ENCODE peak calls at places on chromosome 3, in seven cellular contexts. Z, J, H, F, L, E and A are unnamed samples.

GRCh38 chr3:155560594-155560993 is 184.3 kb downstream of the PLCH1 start:
- DNase-seq in Z (no peak), J (no peak), H (no peak), F (no peak), L (no peak), E (no peak), A (no peak)

GRCh38 chr3:28617821-28618220 is 269.2 kb upstream of the AZI2 start:
- DNase-seq in Z (no peak), J (no peak), H (no peak), F (no peak), L (no peak), E (no peak), A (no peak)

GRCh38 chr3:172591876-172592771 is 68.9 kb upstream of the TNFSF10 start:
- DNase-seq in Z (no peak), J (no peak), H (peak; percentile 43), F (no peak), L (no peak), E (no peak), A (no peak)

GRCh38 chr3:23915537-23916108 is 1.2 kb downstream of the NKIRAS1 start:
- DNase-seq in Z (no peak), J (peak; percentile 28), H (no peak), F (no peak), L (no peak), E (no peak), A (no peak)

GRCh38 chr3:8713901-8714759 is 19.5 kb upstream of the CAV3 start:
- DNase-seq in Z (no peak), J (no peak), H (no peak), F (no peak), L (no peak), E (no peak), A (no peak)

GRCh38 chr3:15283702-15284101 is 48.7 kb downstream of the SH3BP5 start:
- DNase-seq in Z (no peak), J (no peak), H (no peak), F (no peak), L (no peak), E (no peak), A (no peak)

GRCh38 chr3:187967097-187967496 is 186.9 kb upstream of the LPP start:
- DNase-seq in Z (no peak), J (no peak), H (no peak), F (no peak), L (no peak), E (no peak), A (no peak)

GRCh38 chr3:150721285-150722130 is 17.8 kb upstream of the ERICH6 start:
- DNase-seq in Z (no peak), J (no peak), H (no peak), F (no peak), L (no peak), E (no peak), A (no peak)

GRCh38 chr3:87126321-87126720 is 100.8 kb upstream of the CHMP2B start:
- DNase-seq in Z (no peak), J (no peak), H (no peak), F (no peak), L (no peak), E (no peak), A (no peak)

GRCh38 chr3:71926242-71926560 is 141.3 kb upstream of the PROK2 start:
- DNase-seq in Z (no peak), J (no peak), H (peak; percentile 50), F (peak; percentile 60), L (no peak), E (peak; percentile 51), A (no peak)

GRCh38 chr3:31255007-31255603 is 277.6 kb upstream of the STT3B start:
- DNase-seq in Z (no peak), J (no peak), H (no peak), F (no peak), L (no peak), E (no peak), A (no peak)

GRCh38 chr3:115512565-115513410 is 110.5 kb upstream of the GAP43 start:
- DNase-seq in Z (peak; percentile 12), J (no peak), H (no peak), F (peak; percentile 30), L (no peak), E (no peak), A (no peak)

GRCh38 chr3:86973440-86973839 is 17.5 kb downstream of the VGLL3 start:
- DNase-seq in Z (no peak), J (no peak), H (no peak), F (no peak), L (no peak), E (no peak), A (no peak)

GRCh38 chr3:179321585-179322322 is 1.1 kb upstream of the ZNF639 start:
- DNase-seq in Z (peak; percentile 57), J (peak; percentile 66), H (peak; percentile 25), F (peak; percentile 18), L (no peak), E (no peak), A (no peak)

GRCh38 chr3:46407976-46408375 is 917 bp downstream of the CCRL2 start:
- DNase-seq in Z (no peak), J (no peak), H (no peak), F (no peak), L (no peak), E (no peak), A (peak; percentile 84)

GRCh38 chr3:129022114-129022994 is 21.2 kb downstream of the EFCC1 start:
- DNase-seq in Z (no peak), J (peak; percentile 81), H (peak; percentile 67), F (peak; percentile 55), L (peak; percentile 87), E (peak; percentile 57), A (no peak)

GRCh38 chr3:93843981-93844380 is 129.7 kb downstream of the PROS1 start:
- DNase-seq in Z (no peak), J (no peak), H (no peak), F (no peak), L (no peak), E (no peak), A (no peak)

GRCh38 chr3:188948658-188949400 is 222.9 kb upstream of the TPRG1 start:
- DNase-seq in Z (peak; percentile 90), J (peak; percentile 75), H (peak; percentile 25), F (peak; percentile 69), L (no peak), E (peak; percentile 42), A (peak; percentile 58)

GRCh38 chr3:86988235-86988634 is 2.7 kb downstream of the VGLL3 start:
- DNase-seq in Z (no peak), J (no peak), H (no peak), F (no peak), L (no peak), E (no peak), A (no peak)

GRCh38 chr3:46105313-46105919 is 78.1 kb upstream of the XCR1 start:
- DNase-seq in Z (no peak), J (no peak), H (no peak), F (no peak), L (no peak), E (no peak), A (no peak)

GRCh38 chr3:185316740-185317407 is 46.1 kb upstream of the MAP3K13 start:
- DNase-seq in Z (peak; percentile 26), J (no peak), H (no peak), F (no peak), L (no peak), E (no peak), A (no peak)

GRCh38 chr3:196604548-196604947 is 34.9 kb upstream of the NRROS start:
- DNase-seq in Z (no peak), J (no peak), H (peak; percentile 23), F (no peak), L (no peak), E (no peak), A (no peak)

DNA sequence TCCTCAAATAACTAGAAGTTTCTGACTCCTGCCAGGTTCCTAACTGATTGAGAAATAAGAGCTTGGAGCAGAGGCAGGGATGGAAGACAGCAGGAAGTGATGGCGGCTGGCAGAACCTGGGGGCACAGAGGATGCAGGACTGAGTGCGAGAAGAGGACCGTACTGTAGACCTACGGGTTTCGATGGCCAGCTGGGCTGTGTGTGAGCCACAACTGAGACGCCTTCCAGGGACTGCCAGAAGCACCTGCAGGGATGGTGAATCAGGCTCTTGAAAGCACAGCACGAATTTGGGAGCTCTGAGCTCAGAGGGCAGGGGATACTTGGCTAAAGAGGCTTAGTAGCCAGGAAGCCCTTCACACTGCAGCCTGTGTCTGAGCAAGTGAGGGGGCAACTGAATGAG is 165.6 kb downstream of the ABHD5 start:
- DNase-seq in Z (no peak), J (no peak), H (no peak), F (no peak), L (no peak), E (no peak), A (no peak)
- H3K27me3 ChIP-seq in Z (peaks cover 9% of the 10 kb centered on the region), J (no peaks in the 10 kb centered on the region), H (peaks cover 68% of the 10 kb centered on the region), F (no peaks in the 10 kb centered on the region), L (peaks cover 49% of the 10 kb centered on the region), E (no peaks in the 10 kb centered on the region), A (peaks cover 19% of the 10 kb centered on the region)

DNA sequence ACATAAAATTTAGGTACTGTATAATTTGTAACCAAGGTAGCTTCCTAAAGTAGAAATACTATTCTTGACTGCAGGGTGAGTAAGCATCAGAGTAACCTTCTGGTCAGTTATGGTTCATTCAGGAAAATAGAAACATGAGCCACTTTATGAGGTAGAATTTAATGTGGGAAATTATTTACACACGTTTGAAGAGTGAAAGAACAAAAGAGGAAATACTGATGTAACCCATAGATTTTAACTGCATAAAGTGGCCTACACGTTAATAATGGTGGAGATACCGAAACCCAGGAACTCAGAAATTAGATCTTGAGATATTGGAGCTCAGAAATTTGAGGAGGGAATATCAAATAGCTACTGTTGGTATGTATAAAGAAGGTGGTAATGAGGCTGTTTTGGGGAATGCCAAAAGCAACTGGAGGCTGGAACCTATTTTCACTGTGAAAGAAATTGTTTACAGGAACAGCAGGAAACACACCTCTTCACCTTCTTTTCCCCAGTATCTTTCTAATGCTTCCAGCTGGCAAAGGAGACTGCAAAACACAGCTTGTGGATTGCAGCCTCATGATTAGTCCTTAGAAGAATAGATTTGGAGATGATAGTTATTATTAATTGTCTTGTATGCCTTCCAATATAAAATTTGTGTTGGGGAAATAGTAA is 216.1 kb downstream of the DOCK3 start:
- DNase-seq in Z (no peak), J (no peak), H (no peak), F (no peak), L (no peak), E (no peak), A (no peak)
- H3K4me3 ChIP-seq in Z (no peak overlapping the region), J (no peak overlapping the region), H (no peak overlapping the region), F (no peak overlapping the region), L (no peak overlapping the region), E (no peak overlapping the region), A (no peak overlapping the region)

GRCh38 chr3:48428863-48429415 is 947 bp downstream of the PLXNB1 start:
- DNase-seq in Z (peak; percentile 23), J (peak; percentile 77), H (peak; percentile 60), F (peak; percentile 62), L (peak; percentile 65), E (peak; percentile 40), A (no peak)
- TF ChIP-seq POLR2A in Z (peak; percentile 25), J (peak; percentile 79), H (peak; percentile 25), F (peak; percentile 45), L (peak; percentile 41), E (no peak), A (peak; percentile 44)

DNA sequence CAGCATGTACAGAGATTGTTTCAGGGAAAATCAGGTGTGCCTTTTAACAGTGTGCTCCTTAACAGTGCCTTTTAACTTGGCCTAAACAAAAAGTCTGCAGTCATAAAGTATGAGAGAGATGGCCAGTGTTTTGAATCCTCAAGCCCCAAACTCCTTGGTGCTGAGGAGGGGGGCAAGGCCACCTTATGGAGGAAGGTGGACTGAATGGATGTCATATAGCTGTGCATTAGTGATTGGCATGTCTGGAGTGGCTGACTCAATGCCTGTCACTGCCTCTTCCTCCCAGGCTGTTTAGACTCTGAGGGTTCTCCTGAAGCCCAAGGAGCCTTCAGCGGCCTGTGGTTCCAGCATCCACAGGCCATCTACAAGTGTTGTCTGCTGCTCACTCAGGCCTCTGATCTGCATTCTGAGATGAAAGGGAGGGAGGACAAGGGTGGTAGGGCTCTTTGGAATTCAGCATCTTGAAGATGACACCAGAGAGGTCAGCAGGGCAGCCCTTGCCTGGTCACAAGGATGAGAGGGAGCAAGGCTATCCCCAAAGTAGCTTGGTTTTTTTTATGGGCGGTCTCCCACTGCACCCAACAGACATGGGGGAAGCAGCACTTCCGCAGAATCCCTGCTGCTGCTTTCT is 1.5 kb downstream of the FOXL2NB start:
- DNase-seq in Z (no peak), J (no peak), H (no peak), F (no peak), L (no peak), E (no peak), A (no peak)
- H3K27me3 ChIP-seq in Z (peaks cover 50% of the 10 kb centered on the region), J (no peaks in the 10 kb centered on the region), H (peaks cover 100% of the 10 kb centered on the region), F (peaks cover 57% of the 10 kb centered on the region), L (peaks cover 88% of the 10 kb centered on the region), E (peaks cover 58% of the 10 kb centered on the region), A (peaks cover 87% of the 10 kb centered on the region)